ENCODE peak calls at places on chromosomes 5 and 9, in seven cellular contexts. I is fibroblast of the aortic adventitia, U is neural progenitor cell, Q is MM.1S, E is lower lobe of right lung, P is epithelial cell of esophagus, B is lower leg skin. F is an unnamed sample.
A peak's percentile ranks its signal among the peaks of the same experiment; 100 is the strongest.

GRCh38 chr5:42064821-42065220 is 139.7 kb downstream of the FBXO4 start:
- DNase-seq in I (no peak), U (no peak), Q (no peak), E (no peak), P (peak; percentile 69), B (no peak), F (no peak)

GRCh38 chr9:138044485-138045383 is 167.2 kb downstream of the CACNA1B start:
- DNase-seq in I (no peak), U (no peak), Q (no peak), E (no peak), P (no peak), B (no peak), F (no peak)

GRCh38 chr5:97494465-97494864 is 311.4 kb upstream of the RIOK2 start:
- DNase-seq in I (no peak), U (no peak), Q (no peak), E (no peak), P (no peak), B (no peak), F (no peak)

GRCh38 chr5:10310073-10310779 is 2.5 kb upstream of the CMBL start:
- DNase-seq in I (no peak), U (no peak), Q (peak; percentile 44), E (no peak), P (peak; percentile 90), B (no peak), F (no peak)

GRCh38 chr9:125594211-125594610 is 112.8 kb downstream of the MAPKAP1 start:
- DNase-seq in I (no peak), U (no peak), Q (no peak), E (no peak), P (no peak), B (no peak), F (no peak)

GRCh38 chr5:124628251-124628650 is 118.2 kb downstream of the ZNF608 start:
- DNase-seq in I (no peak), U (no peak), Q (no peak), E (no peak), P (no peak), B (no peak), F (no peak)

GRCh38 chr5:13249854-13250253 is 694.6 kb downstream of the DNAH5 start:
- DNase-seq in I (peak; percentile 0), U (no peak), Q (no peak), E (no peak), P (peak; percentile 77), B (no peak), F (no peak)

GRCh38 chr5:170769236-170769635 is 14.3 kb upstream of the GABRP start:
- DNase-seq in I (no peak), U (no peak), Q (no peak), E (no peak), P (no peak), B (no peak), F (no peak)

GRCh38 chr5:17340816-17341215 is 123.4 kb downstream of the BASP1 start:
- DNase-seq in I (peak; percentile 95), U (no peak), Q (no peak), E (no peak), P (no peak), B (no peak), F (no peak)

GRCh38 chr9:128416432-128417019 is 4.1 kb upstream of the CERCAM start:
- DNase-seq in I (no peak), U (no peak), Q (no peak), E (no peak), P (no peak), B (no peak), F (no peak)

GRCh38 chr9:128420651-128421473 is at the start of gene CERCAM:
- DNase-seq in I (peak; percentile 24), U (peak; percentile 81), Q (peak; percentile 51), E (peak; percentile 59), P (peak; percentile 40), B (no peak), F (no peak)

GRCh38 chr9:128420060-128420650 is 502 bp upstream of the CERCAM start:
- DNase-seq in I (peak; percentile 53), U (peak; percentile 80), Q (peak; percentile 69), E (peak; percentile 81), P (peak; percentile 57), B (peak; percentile 35), F (peak; percentile 10)

GRCh38 chr9:128421474-128422010 is 885 bp downstream of the CERCAM start:
- DNase-seq in I (peak; percentile 51), U (no peak), Q (no peak), E (no peak), P (no peak), B (peak; percentile 31), F (no peak)

GRCh38 chr9:128419061-128419925 is 1.4 kb upstream of the CERCAM start:
- DNase-seq in I (peak; percentile 52), U (peak; percentile 22), Q (no peak), E (no peak), P (no peak), B (no peak), F (no peak)
- H3K4me3 ChIP-seq in I (peak overlapping the region; percentile 0), U (no peak overlapping the region), Q (peak overlapping the region; percentile 70), E (peak overlapping the region; percentile 98), P (peak overlapping the region; percentile 56), B (no peak overlapping the region), F (no peak overlapping the region)

DNA sequence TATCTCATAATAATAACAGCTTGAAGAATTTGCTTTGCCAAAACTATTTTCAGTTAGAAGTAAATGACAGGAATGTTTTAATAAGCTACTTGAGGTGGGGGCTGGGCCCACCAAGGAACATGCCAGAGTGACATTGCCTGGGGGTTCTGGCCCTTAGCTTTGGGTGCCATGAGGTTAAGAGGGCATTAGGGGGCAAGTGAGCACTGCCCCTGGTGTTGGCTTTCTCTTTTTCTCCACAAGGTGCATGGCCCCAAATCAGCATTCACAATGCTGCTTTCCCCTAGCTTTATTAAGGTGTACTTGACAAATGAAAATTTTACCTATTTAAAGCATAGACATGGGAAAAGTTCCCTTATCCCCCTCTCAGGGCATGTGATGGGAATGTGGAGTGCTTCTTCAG is 305.4 kb downstream of the TENT4A start:
- DNase-seq in I (no peak), U (no peak), Q (no peak), E (no peak), P (no peak), B (no peak), F (no peak)
- TF ChIP-seq CTCF in I (no peak), U (no peak), Q (no peak), E (no peak), P (no peak), B (no peak), F (no peak)

DNA sequence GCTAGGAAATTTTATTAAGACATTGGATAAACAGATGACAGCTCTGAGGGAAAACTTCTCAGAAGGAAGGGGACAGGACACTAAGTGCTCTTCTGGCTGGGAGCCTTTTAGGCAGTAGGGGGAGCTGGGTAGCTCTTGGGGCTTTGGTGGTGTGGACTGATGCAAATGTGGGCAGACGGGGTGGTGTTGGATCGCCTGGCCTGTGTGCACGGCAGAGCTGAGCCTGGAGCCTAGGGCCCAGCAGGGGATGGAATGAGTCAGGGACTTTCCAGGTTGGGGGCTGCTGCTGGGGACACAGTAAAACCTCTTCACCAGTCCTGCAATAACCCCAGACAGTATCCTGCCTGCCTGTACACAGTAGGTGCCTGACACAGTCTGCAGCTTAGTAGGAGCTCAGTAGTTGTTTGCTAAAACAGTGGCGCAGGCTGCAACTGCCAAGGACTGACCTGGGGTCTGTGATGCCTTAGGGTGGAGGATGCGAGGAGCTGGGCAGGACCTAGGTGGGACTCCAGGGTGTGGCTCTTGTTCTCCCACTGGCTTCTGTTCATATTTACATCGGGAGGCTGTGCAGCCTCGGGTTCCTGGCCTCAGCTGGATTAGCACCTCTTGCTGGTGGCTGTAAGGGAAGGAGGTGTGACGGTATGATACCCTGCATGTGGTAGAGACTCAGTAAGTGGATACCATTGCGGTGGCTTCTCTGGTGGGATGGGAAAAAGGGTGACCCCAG is 83.8 kb downstream of the DAB2IP start:
- DNase-seq in I (peak; percentile 49), U (peak; percentile 80), Q (no peak), E (no peak), P (peak; percentile 54), B (no peak), F (no peak)
- H3K4me3 ChIP-seq in I (no peak overlapping the region), U (peak overlapping the region; percentile 63), Q (no peak overlapping the region), E (peak overlapping the region; percentile 58), P (no peak overlapping the region), B (no peak overlapping the region), F (no peak overlapping the region)

DNA sequence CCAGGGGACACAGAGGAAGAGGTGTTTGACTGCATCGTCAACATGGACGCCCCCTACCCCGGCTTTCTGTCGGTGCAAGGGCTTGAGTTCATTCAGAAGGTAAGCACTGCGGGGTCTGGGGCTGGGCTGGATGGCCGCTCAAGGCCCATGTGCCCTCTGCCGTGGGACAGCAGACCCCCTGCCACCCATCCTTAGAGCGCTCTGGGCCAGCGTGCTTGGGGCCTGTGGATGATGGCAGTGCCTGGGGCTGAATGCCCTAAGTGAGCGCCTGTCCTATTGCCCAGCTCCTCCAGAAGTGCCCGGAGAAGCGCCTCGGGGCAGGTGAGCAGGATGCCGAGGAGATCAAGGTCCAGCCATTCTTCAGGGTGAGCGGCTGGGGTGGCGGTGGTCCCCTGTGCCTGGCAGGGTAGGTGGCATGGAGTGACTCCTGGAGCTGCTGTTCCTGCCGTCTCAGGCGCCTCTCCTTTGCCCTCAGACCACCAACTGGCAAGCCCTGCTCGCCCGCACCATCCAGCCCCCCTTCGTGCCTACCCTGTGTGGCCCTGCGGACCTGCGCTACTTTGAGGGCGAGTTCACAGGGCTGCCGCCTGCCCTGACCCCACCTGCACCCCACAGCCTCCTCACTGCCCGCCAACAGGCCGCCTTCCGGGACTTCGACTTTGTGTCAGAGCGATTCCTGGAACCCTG is 3.9 kb downstream of the ZDHHC12 start:
- DNase-seq in I (no peak), U (no peak), Q (no peak), E (no peak), P (no peak), B (no peak), F (no peak)
- TF ChIP-seq CTCF in I (no peak), U (no peak), Q (no peak), E (no peak), P (no peak), B (no peak), F (no peak)

DNA sequence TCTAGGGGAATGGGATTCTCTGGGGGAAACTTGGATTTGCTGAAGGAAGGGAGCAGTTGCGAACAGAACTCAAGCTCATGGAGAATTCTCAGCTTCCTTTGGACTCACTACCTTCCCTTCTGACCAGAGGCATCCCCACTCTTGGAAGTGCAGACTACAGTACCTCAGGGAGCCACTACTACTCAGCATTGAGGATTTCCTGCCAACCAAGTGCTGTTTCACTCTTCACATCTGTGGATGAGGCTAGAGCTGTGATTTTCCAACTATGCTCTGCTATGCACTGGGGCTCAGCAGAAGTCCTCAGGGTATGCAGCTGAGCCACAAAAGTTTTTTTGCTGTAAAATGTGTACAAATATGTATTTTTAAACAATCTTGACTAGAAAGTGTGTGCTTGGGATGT is 43.8 kb downstream of the MACROH2A1 start:
- DNase-seq in I (peak; percentile 32), U (no peak), Q (no peak), E (no peak), P (no peak), B (no peak), F (no peak)
- H3K4me3 ChIP-seq in I (no peak overlapping the region), U (no peak overlapping the region), Q (no peak overlapping the region), E (no peak overlapping the region), P (no peak overlapping the region), B (no peak overlapping the region), F (no peak overlapping the region)

F was measured in GM12864.